ENCODE peak calls at places on chromosome 1, in five cellular contexts. P is A172; E is kidney glomerular epithelial cell; F is activated naive CD8-positive, alpha-beta T cell treated with anti-CD3 and anti-CD28 coated beads for 36 hours; S is WTC11. H is an unnamed sample.
A peak's percentile ranks its signal among the peaks of the same experiment; 100 is the strongest.

GRCh38 chr1:89939693-89940438 is 55.0 kb upstream of the ZNF326 start:
- DNase-seq in P (no peak), E (no peak), F (no peak), S (no peak), H (peak; percentile 57)

GRCh38 chr1:184039126-184039525 is 1.6 kb upstream of the COLGALT2 start:
- DNase-seq in P (no peak), E (no peak), F (no peak), S (no peak), H (no peak)

GRCh38 chr1:213041443-213041842 is 9.6 kb upstream of the RPS6KC1 start:
- DNase-seq in P (peak; percentile 67), E (no peak), F (no peak), S (no peak), H (no peak)

GRCh38 chr1:115237023-115237422 is 101.0 kb downstream of the NGF start:
- DNase-seq in P (peak; percentile 8), E (no peak), F (no peak), S (no peak), H (no peak)

GRCh38 chr1:53715478-53715877 is 23.5 kb downstream of the GLIS1 start:
- DNase-seq in P (no peak), E (no peak), F (peak; percentile 14), S (peak; percentile 79), H (no peak)

GRCh38 chr1:229379901-229380300 is 37.1 kb upstream of the CCSAP start:
- DNase-seq in P (no peak), E (no peak), F (no peak), S (no peak), H (no peak)

GRCh38 chr1:46198026-46198826 is at the start of gene POMGNT1:
- DNase-seq in P (peak; percentile 44), E (no peak), F (peak; percentile 88), S (peak; percentile 64), H (peak; percentile 78)

GRCh38 chr1:91173379-91173890 is 151.6 kb upstream of the ZNF644 start:
- DNase-seq in P (no peak), E (no peak), F (no peak), S (no peak), H (no peak)

GRCh38 chr1:53359934-53360276 is 32.0 kb upstream of the LRP8 start:
- DNase-seq in P (no peak), E (no peak), F (no peak), S (no peak), H (no peak)

GRCh38 chr1:36166938-36167910 is 11.3 kb downstream of the MAP7D1 start:
- DNase-seq in P (no peak), E (no peak), F (no peak), S (no peak), H (no peak)

GRCh38 chr1:210234254-210234747 is 1.7 kb downstream of the SERTAD4 start:
- DNase-seq in P (no peak), E (no peak), F (no peak), S (peak; percentile 48), H (no peak)

GRCh38 chr1:87812881-87813577 is 484.3 kb downstream of the LMO4 start:
- DNase-seq in P (no peak), E (no peak), F (no peak), S (no peak), H (no peak)

GRCh38 chr1:101022294-101022693 is 3.3 kb downstream of the DPH5 start:
- DNase-seq in P (no peak), E (no peak), F (no peak), S (no peak), H (no peak)

GRCh38 chr1:3821004-3821933 is 25.0 kb upstream of the LRRC47 start:
- DNase-seq in P (no peak), E (peak; percentile 32), F (no peak), S (no peak), H (no peak)

GRCh38 chr1:168273575-168273974 is 7.1 kb upstream of the TBX19 start:
- DNase-seq in P (no peak), E (no peak), F (no peak), S (no peak), H (no peak)

GRCh38 chr1:14880456-14881316 is 272.9 kb upstream of the TMEM51 start:
- DNase-seq in P (no peak), E (no peak), F (no peak), S (no peak), H (no peak)

GRCh38 chr1:8152731-8153702 is 126.9 kb upstream of the ERRFI1 start:
- DNase-seq in P (no peak), E (no peak), F (peak; percentile 36), S (no peak), H (no peak)

GRCh38 chr1:153260980-153261792 is 1.7 kb downstream of the LORICRIN start:
- DNase-seq in P (no peak), E (no peak), F (peak; percentile 14), S (peak; percentile 66), H (no peak)

GRCh38 chr1:1092149-1092855 is 18.2 kb upstream of the RNF223 start:
- DNase-seq in P (no peak), E (no peak), F (no peak), S (no peak), H (no peak)

GRCh38 chr1:54851406-54851805 is 35.6 kb downstream of the DHCR24 start:
- DNase-seq in P (no peak), E (no peak), F (no peak), S (no peak), H (no peak)

GRCh38 chr1:234313171-234313570 is 60.1 kb upstream of the COA6 start:
- DNase-seq in P (no peak), E (no peak), F (no peak), S (no peak), H (no peak)

GRCh38 chr1:111227434-111227833 is at the start of gene CHI3L2:
- DNase-seq in P (no peak), E (no peak), F (no peak), S (no peak), H (no peak)

GRCh38 chr1:74193908-74194307 is 4.1 kb downstream of the LRRIQ3 start:
- DNase-seq in P (no peak), E (peak; percentile 11), F (no peak), S (no peak), H (no peak)

GRCh38 chr1:9242338-9242969 is 7.9 kb downstream of the H6PD start:
- DNase-seq in P (no peak), E (no peak), F (no peak), S (no peak), H (peak; percentile 74)

GRCh38 chr1:222095606-222096475 is 354.0 kb upstream of the DUSP10 start:
- DNase-seq in P (peak; percentile 36), E (no peak), F (peak; percentile 43), S (peak; percentile 72), H (no peak)

GRCh38 chr1:26780344-26780957 is 7.3 kb upstream of the PIGV start:
- DNase-seq in P (no peak), E (no peak), F (no peak), S (no peak), H (no peak)

GRCh38 chr1:234584926-234585325 is 25.1 kb downstream of the IRF2BP2 start:
- DNase-seq in P (no peak), E (no peak), F (no peak), S (no peak), H (no peak)

GRCh38 chr1:33300673-33301072 is 20.2 kb downstream of the A3GALT2 start:
- DNase-seq in P (no peak), E (no peak), F (no peak), S (no peak), H (no peak)

GRCh38 chr1:218281285-218281684 is 3.8 kb upstream of the RRP15 start:
- DNase-seq in P (no peak), E (no peak), F (no peak), S (no peak), H (no peak)

GRCh38 chr1:29711582-29712274 is 475.4 kb downstream of the PTPRU start:
- DNase-seq in P (peak; percentile 73), E (peak; percentile 66), F (peak; percentile 41), S (no peak), H (no peak)

GRCh38 chr1:67832737-67833594 is at the start of gene GNG12:
- DNase-seq in P (peak; percentile 71), E (peak; percentile 61), F (peak; percentile 58), S (peak; percentile 84), H (no peak)

GRCh38 chr1:230464618-230465017 is 38.5 kb upstream of the PGBD5 start:
- DNase-seq in P (no peak), E (peak; percentile 1), F (no peak), S (no peak), H (peak; percentile 10)

GRCh38 chr1:151187205-151187604 is 2.8 kb downstream of the VPS72 start:
- DNase-seq in P (no peak), E (no peak), F (no peak), S (no peak), H (no peak)

GRCh38 chr1:97245682-97246081 is 524.1 kb downstream of the PTBP2 start:
- DNase-seq in P (no peak), E (no peak), F (no peak), S (no peak), H (no peak)

GRCh38 chr1:153432874-153433681 is 16.8 kb downstream of the S100A7A start:
- DNase-seq in P (peak; percentile 67), E (no peak), F (no peak), S (no peak), H (no peak)

GRCh38 chr1:8763888-8764287 is 53.6 kb downstream of the RERE start:
- DNase-seq in P (no peak), E (no peak), F (no peak), S (no peak), H (no peak)

GRCh38 chr1:25037174-25038074 is 107.3 kb upstream of the RUNX3 start:
- DNase-seq in P (peak; percentile 15), E (no peak), F (peak; percentile 55), S (peak; percentile 75), H (no peak)

GRCh38 chr1:216422821-216423529 is at the start of gene USH2A:
- DNase-seq in P (no peak), E (no peak), F (no peak), S (peak; percentile 28), H (no peak)

GRCh38 chr1:244209955-244210354 is 158.9 kb downstream of the ZBTB18 start:
- DNase-seq in P (no peak), E (no peak), F (no peak), S (no peak), H (no peak)

H was measured in putamen.